ENCODE peak calls at places on chromosomes 5 and 9, in eight cellular contexts. Y is CD8-positive, alpha-beta T cell; R is adrenal gland; C is neural crest cell; K is hepatocyte; N is DND-41; G is GM10248; B is CD4-positive, alpha-beta T cell. D is an unnamed sample.

GRCh38 chr5:157761690-157762611 is 18.4 kb downstream of the LSM11 start:
- DNase-seq in Y (no peak), R (peak), C (peak), K (peak), N (peak), G (peak), B (no peak), D (no peak)

GRCh38 chr9:91785403-91785917 is 164.6 kb downstream of the ROR2 start:
- DNase-seq in Y (no peak), R (no peak), C (no peak), K (no peak), N (no peak), G (no peak), B (no peak), D (no peak)

GRCh38 chr5:10700516-10700915 is 60.5 kb downstream of the DAP start:
- DNase-seq in Y (no peak), R (no peak), C (no peak), K (no peak), N (no peak), G (no peak), B (no peak), D (no peak)

GRCh38 chr9:6305954-6306563 is 22.1 kb upstream of the TPD52L3 start:
- DNase-seq in Y (no peak), R (no peak), C (no peak), K (peak), N (no peak), G (peak), B (no peak), D (no peak)

GRCh38 chr5:176386491-176386890 is 1.9 kb downstream of the NOP16 start:
- DNase-seq in Y (no peak), R (no peak), C (no peak), K (no peak), N (no peak), G (no peak), B (no peak), D (no peak)

GRCh38 chr5:113162770-113163169 is 186.2 kb downstream of the DCP2 start:
- DNase-seq in Y (no peak), R (no peak), C (no peak), K (no peak), N (no peak), G (no peak), B (no peak), D (no peak)

GRCh38 chr5:112628219-112628618 is 109.5 kb upstream of the APC start:
- DNase-seq in Y (no peak), R (no peak), C (no peak), K (peak), N (no peak), G (no peak), B (no peak), D (peak)

GRCh38 chr5:135615581-135616260 is 36.9 kb upstream of the CXCL14 start:
- DNase-seq in Y (no peak), R (no peak), C (no peak), K (no peak), N (no peak), G (no peak), B (no peak), D (no peak)

GRCh38 chr5:61304611-61305369 is 27.3 kb upstream of the ZSWIM6 start:
- DNase-seq in Y (no peak), R (no peak), C (no peak), K (peak), N (no peak), G (no peak), B (no peak), D (no peak)

GRCh38 chr5:31800351-31800750 is 161.4 kb downstream of the PDZD2 start:
- DNase-seq in Y (no peak), R (no peak), C (no peak), K (no peak), N (no peak), G (no peak), B (no peak), D (no peak)

GRCh38 chr5:80957031-80957761 is 3.0 kb upstream of the RASGRF2 start:
- DNase-seq in Y (no peak), R (no peak), C (no peak), K (no peak), N (no peak), G (no peak), B (no peak), D (no peak)

GRCh38 chr5:154502180-154502579 is 24.2 kb upstream of the HAND1 start:
- DNase-seq in Y (no peak), R (no peak), C (no peak), K (no peak), N (no peak), G (no peak), B (no peak), D (no peak)

GRCh38 chr5:115842089-115842881 is 550 bp downstream of the AP3S1 start:
- DNase-seq in Y (peak), R (peak), C (peak), K (peak), N (peak), G (peak), B (peak), D (peak)

GRCh38 chr9:114227288-114228033 is 72.1 kb downstream of the COL27A1 start:
- DNase-seq in Y (no peak), R (no peak), C (peak), K (no peak), N (no peak), G (no peak), B (no peak), D (peak)

GRCh38 chr9:134367796-134368490 is 41.7 kb downstream of the RXRA start:
- DNase-seq in Y (no peak), R (peak), C (no peak), K (peak), N (no peak), G (no peak), B (no peak), D (peak)

GRCh38 chr5:123916331-123917121 is 404.5 kb downstream of the CSNK1G3 start:
- DNase-seq in Y (no peak), R (no peak), C (no peak), K (peak), N (no peak), G (no peak), B (no peak), D (no peak)

GRCh38 chr9:114908796-114909448 is 21.5 kb downstream of the TNFSF8 start:
- DNase-seq in Y (no peak), R (peak), C (no peak), K (no peak), N (peak), G (no peak), B (no peak), D (no peak)

GRCh38 chr5:23507278-23507685 is at the start of gene PRDM9:
- DNase-seq in Y (no peak), R (peak), C (no peak), K (no peak), N (no peak), G (no peak), B (no peak), D (peak)

GRCh38 chr5:981466-981865 is 27.1 kb upstream of the NKD2 start:
- DNase-seq in Y (no peak), R (no peak), C (no peak), K (peak), N (no peak), G (no peak), B (no peak), D (no peak)

GRCh38 chr5:983568-983967 is 25.0 kb upstream of the NKD2 start:
- DNase-seq in Y (no peak), R (no peak), C (no peak), K (no peak), N (no peak), G (no peak), B (no peak), D (no peak)

GRCh38 chr5:980941-981340 is 27.7 kb upstream of the NKD2 start:
- DNase-seq in Y (no peak), R (no peak), C (no peak), K (peak), N (no peak), G (no peak), B (no peak), D (no peak)

GRCh38 chr5:983238-983524 is 25.4 kb upstream of the NKD2 start:
- DNase-seq in Y (no peak), R (no peak), C (no peak), K (peak), N (no peak), G (no peak), B (no peak), D (no peak)

DNA sequence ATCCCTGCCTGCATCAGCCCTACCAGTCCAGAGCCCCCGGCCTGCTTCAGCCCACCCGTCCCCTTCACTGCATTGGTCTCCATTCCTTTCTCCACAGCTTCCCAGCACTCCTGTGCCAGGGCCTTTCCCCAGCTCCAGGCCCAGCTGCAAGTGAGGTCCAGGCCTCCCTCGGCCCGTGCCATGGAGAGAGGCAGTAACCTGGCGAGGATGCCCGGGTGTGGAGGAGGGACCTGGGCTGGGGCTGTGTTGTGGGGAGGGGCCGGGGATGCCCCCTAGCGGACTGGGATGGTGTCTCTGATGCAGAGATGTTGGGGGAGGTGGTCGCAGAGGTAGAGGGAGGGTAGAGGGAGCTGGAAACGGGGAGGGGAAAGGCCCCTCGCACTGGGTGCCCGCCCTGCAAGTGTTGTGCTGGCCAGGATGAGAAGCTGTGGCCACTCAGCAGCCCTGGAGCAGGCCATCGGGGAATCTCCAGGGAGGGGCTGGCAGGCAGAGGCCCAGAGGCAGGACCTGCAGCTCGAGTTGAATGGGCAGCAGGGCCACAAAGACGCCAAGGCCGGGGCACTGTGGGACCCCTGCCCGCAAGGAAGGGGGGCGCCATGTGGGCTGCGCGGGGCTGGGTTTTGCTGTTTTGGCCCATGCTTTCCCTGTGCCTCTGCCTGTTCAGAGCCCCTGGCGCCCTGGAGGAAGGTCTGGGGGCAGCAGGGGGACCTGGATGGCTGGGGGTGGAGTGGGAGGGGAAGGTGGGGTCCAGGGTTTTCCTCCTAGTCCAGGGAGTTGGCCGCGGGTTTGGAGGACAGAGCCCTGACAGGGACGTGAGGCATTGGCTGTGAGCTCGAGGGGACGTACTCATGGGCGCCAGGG is 26.0 kb upstream of the NKD2 start:
- DNase-seq in Y (no peak), R (no peak), C (peak), K (peak), N (no peak), G (no peak), B (no peak), D (peak)
- TF ChIP-seq CTCF in Y (no peak), R (no peak), C (peak), K (no peak), N (no peak), G (no peak), B (no peak), D (peak)

DNA sequence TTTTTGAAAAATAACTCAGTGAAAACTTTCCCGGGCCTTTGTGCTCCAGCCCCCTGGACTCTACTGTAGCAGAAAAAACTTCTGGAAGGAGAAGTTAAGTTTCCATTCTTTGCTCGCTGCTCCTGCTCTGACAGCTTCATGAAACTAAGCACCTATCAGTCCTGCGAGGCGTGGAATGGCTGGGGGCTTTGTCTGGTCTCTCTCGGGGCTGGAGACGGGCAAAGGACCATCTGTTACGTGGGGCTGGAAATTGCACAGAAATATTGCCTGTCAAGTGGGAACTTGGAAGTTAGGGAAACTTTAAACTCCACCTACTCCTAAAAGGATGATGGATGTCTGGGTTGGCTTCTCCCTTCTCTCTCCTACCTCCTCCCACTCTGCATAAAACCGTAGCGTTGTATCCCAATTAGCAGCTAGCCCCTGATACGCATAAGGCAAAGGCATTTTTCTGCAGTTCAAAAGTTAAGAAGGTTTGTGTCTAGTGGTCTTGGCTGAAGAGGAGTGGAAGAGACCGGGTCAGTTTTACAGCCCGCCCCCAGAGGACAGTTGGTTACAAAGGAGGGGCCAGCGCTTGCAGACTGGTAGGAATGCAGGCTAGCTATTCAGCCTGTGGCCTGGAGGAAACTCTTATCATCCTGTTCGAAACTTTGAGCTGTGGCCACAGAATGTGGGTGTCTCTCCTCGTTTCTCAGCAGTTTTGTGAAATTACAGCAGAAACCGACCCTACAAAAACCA is 1.2 kb downstream of the FBXL7 start:
- DNase-seq in Y (no peak), R (peak), C (peak), K (peak), N (peak), G (no peak), B (no peak), D (peak)
- TF ChIP-seq CTCF in Y (no peak), R (no peak), C (peak), K (peak), N (no peak), G (no peak), B (no peak), D (no peak)

GRCh38 chr9:8821910-8822666 is 1022.5 kb upstream of the DMAC1 start:
- DNase-seq in Y (no peak), R (no peak), C (no peak), K (no peak), N (peak), G (no peak), B (no peak), D (no peak)

GRCh38 chr9:8823131-8823895 is 1023.7 kb upstream of the DMAC1 start:
- DNase-seq in Y (no peak), R (no peak), C (no peak), K (no peak), N (no peak), G (no peak), B (no peak), D (no peak)

GRCh38 chr9:8822667-8823025 is 1023.1 kb upstream of the DMAC1 start:
- DNase-seq in Y (no peak), R (no peak), C (no peak), K (peak), N (no peak), G (no peak), B (no peak), D (no peak)

GRCh38 chr9:8826281-8826680 is 1026.7 kb upstream of the DMAC1 start:
- DNase-seq in Y (no peak), R (no peak), C (no peak), K (no peak), N (no peak), G (no peak), B (no peak), D (no peak)

GRCh38 chr9:8825600-8826147 is 1026.1 kb upstream of the DMAC1 start:
- DNase-seq in Y (no peak), R (no peak), C (no peak), K (no peak), N (no peak), G (no peak), B (no peak), D (no peak)
- TF ChIP-seq CTCF in Y (no peak), R (no peak), C (no peak), K (no peak), N (no peak), G (no peak), B (no peak), D (no peak)

GRCh38 chr9:112084907-112085306 is 90.2 kb downstream of the SUSD1 start:
- DNase-seq in Y (no peak), R (no peak), C (no peak), K (no peak), N (no peak), G (no peak), B (no peak), D (no peak)

GRCh38 chr9:112087506-112087905 is 87.6 kb downstream of the SUSD1 start:
- DNase-seq in Y (no peak), R (no peak), C (no peak), K (no peak), N (no peak), G (no peak), B (no peak), D (no peak)

GRCh38 chr9:112081918-112082729 is 93.0 kb downstream of the SUSD1 start:
- DNase-seq in Y (no peak), R (no peak), C (no peak), K (no peak), N (no peak), G (no peak), B (no peak), D (no peak)

GRCh38 chr9:112084334-112084733 is 90.8 kb downstream of the SUSD1 start:
- DNase-seq in Y (no peak), R (no peak), C (no peak), K (no peak), N (no peak), G (no peak), B (no peak), D (no peak)

DNA sequence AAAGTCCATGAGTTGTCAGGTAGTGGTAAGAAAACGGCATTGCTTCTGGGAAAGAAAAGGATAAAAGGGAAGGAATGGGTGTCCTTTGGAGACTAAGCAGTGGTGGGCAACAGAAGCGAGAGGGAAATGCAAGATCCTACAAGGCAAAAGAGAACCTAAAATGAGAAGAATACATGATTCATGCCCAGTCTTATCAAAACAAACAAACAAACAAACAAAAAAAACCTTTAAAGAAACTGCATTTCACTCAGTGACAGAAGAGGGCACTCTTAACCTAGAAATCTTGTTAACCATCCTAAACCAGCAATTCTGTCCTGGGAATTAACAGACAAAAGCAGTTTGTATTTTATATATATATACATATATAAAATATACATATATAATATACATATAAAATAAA is 88.5 kb downstream of the SUSD1 start:
- DNase-seq in Y (no peak), R (no peak), C (no peak), K (no peak), N (no peak), G (no peak), B (no peak), D (no peak)
- TF ChIP-seq CTCF in Y (peak), R (peak), C (peak), K (peak), N (peak), G (peak), B (peak), D (peak)

DNA sequence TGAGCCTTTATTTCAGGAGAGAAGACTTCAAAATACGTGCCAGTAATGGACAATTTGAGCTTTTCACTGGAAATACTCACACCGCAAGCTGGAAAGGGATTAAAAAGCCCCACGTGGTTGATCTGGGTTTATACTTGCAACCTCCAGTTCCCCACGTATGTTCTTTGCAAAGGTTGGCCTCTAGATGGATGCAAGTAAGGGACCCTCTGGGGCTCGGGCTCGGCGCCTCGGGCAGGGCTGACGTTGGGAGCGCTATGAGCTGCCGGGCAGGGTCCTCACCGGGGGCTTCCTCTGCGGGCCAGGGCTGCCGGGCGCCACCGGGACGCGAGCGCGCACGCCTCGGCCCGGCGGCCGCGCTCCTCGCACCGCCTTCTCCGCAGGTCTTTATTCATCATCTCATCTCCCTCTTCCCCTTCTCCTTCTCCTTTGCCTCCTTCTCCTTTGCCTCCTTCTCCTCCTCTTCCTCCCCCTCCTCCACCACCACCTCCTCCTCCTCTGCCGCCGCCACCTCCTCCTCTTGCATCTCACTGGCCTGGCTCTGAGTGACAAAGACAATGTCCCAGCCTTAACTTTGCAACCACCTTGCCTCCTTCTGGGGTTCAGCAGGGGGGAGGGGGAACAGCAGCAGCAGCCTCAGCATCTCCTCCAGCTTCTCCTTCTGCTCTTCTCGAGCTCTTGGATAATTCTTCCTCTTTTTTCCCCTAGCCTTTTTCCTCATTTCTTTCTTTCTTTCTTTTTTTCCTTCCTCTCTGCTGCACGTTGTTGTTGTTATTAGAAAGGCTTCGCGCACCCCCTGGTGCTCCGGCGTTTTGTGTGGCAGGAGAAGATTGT is 636 bp upstream of the ZNF462 start:
- DNase-seq in Y (no peak), R (peak), C (peak), K (peak), N (peak), G (no peak), B (no peak), D (peak)
- TF ChIP-seq CTCF in Y (no peak), R (peak), C (no peak), K (peak), N (no peak), G (peak), B (no peak), D (no peak)

GRCh38 chr5:178074266-178074952 is 38.9 kb upstream of the N4BP3 start:
- DNase-seq in Y (no peak), R (no peak), C (peak), K (peak), N (no peak), G (no peak), B (no peak), D (no peak)
- TF ChIP-seq CTCF in Y (no peak), R (no peak), C (no peak), K (peak), N (peak), G (no peak), B (no peak), D (no peak)

D was measured in glutamatergic neuron.